ENCODE peak calls at places on chromosomes 16 and 17, in eight cellular contexts. One of them, this sample, is unnamed.

GRCh38 chr16:56288019-56288418 is 96.7 kb downstream of the GNAO1 start:
- DNase-seq in lower leg skin: no peak
- DNase-seq in IMR-90: no peak
- DNase-seq in cardiac fibroblast: no peak
- DNase-seq in fibroblast of pulmonary artery: no peak
- DNase-seq in activated T-cell treated with anti-CD3 and anti-CD28 coated beads for 1 hour: no peak
- DNase-seq in GM04503: no peak
- DNase-seq in activated CD8-positive, alpha-beta memory T cell treated with anti-CD3 and anti-CD28 coated beads for 1 hour: no peak
- DNase-seq in this sample: no peak

GRCh38 chr16:87047221-87048037 is 269.8 kb downstream of the C16orf95 start:
- DNase-seq in cardiac fibroblast: no peak
- DNase-seq in IMR-90: peak
- DNase-seq in GM04503: no peak
- DNase-seq in activated CD8-positive, alpha-beta memory T cell treated with anti-CD3 and anti-CD28 coated beads for 1 hour: no peak
- DNase-seq in activated T-cell treated with anti-CD3 and anti-CD28 coated beads for 1 hour: no peak
- DNase-seq in fibroblast of pulmonary artery: no peak
- DNase-seq in lower leg skin: no peak
- DNase-seq in this sample: no peak

GRCh38 chr17:27997044-27997401 is 45.5 kb upstream of the NLK start:
- DNase-seq in lower leg skin: no peak
- DNase-seq in activated CD8-positive, alpha-beta memory T cell treated with anti-CD3 and anti-CD28 coated beads for 1 hour: no peak
- DNase-seq in activated T-cell treated with anti-CD3 and anti-CD28 coated beads for 1 hour: no peak
- DNase-seq in GM04503: no peak
- DNase-seq in cardiac fibroblast: no peak
- DNase-seq in IMR-90: no peak
- DNase-seq in fibroblast of pulmonary artery: no peak
- DNase-seq in this sample: no peak

GRCh38 chr17:20908373-20909273 is 134.2 kb downstream of the USP22 start:
- DNase-seq in IMR-90: peak
- DNase-seq in fibroblast of pulmonary artery: peak
- DNase-seq in activated CD8-positive, alpha-beta memory T cell treated with anti-CD3 and anti-CD28 coated beads for 1 hour: peak
- DNase-seq in lower leg skin: peak
- DNase-seq in cardiac fibroblast: peak
- DNase-seq in activated T-cell treated with anti-CD3 and anti-CD28 coated beads for 1 hour: peak
- DNase-seq in GM04503: no peak
- DNase-seq in this sample: peak

GRCh38 chr17:64020068-64020766 is at the start of gene ICAM2:
- DNase-seq in cardiac fibroblast: no peak
- DNase-seq in activated T-cell treated with anti-CD3 and anti-CD28 coated beads for 1 hour: peak
- DNase-seq in GM04503: no peak
- DNase-seq in fibroblast of pulmonary artery: no peak
- DNase-seq in lower leg skin: peak
- DNase-seq in activated CD8-positive, alpha-beta memory T cell treated with anti-CD3 and anti-CD28 coated beads for 1 hour: peak
- DNase-seq in IMR-90: no peak
- DNase-seq in this sample: no peak

GRCh38 chr17:27485125-27485524 is 28.9 kb downstream of the KSR1 start:
- DNase-seq in IMR-90: no peak
- DNase-seq in fibroblast of pulmonary artery: no peak
- DNase-seq in activated CD8-positive, alpha-beta memory T cell treated with anti-CD3 and anti-CD28 coated beads for 1 hour: no peak
- DNase-seq in GM04503: no peak
- DNase-seq in lower leg skin: no peak
- DNase-seq in activated T-cell treated with anti-CD3 and anti-CD28 coated beads for 1 hour: no peak
- DNase-seq in cardiac fibroblast: no peak
- DNase-seq in this sample: no peak

GRCh38 chr17:76528156-76528527 is 9.4 kb downstream of the CYGB start:
- DNase-seq in fibroblast of pulmonary artery: no peak
- DNase-seq in lower leg skin: no peak
- DNase-seq in activated T-cell treated with anti-CD3 and anti-CD28 coated beads for 1 hour: no peak
- DNase-seq in IMR-90: peak
- DNase-seq in activated CD8-positive, alpha-beta memory T cell treated with anti-CD3 and anti-CD28 coated beads for 1 hour: no peak
- DNase-seq in cardiac fibroblast: no peak
- DNase-seq in GM04503: no peak
- DNase-seq in this sample: no peak

GRCh38 chr16:22189473-22190168 is 16.5 kb upstream of the EEF2K start:
- DNase-seq in cardiac fibroblast: peak
- DNase-seq in activated T-cell treated with anti-CD3 and anti-CD28 coated beads for 1 hour: peak
- DNase-seq in lower leg skin: peak
- DNase-seq in fibroblast of pulmonary artery: peak
- DNase-seq in activated CD8-positive, alpha-beta memory T cell treated with anti-CD3 and anti-CD28 coated beads for 1 hour: no peak
- DNase-seq in GM04503: no peak
- DNase-seq in IMR-90: peak
- DNase-seq in this sample: no peak

This sample was measured in GM04504.